ENCODE peak calls at places on chromosomes 16 and 17, in five cellular contexts. K is thoracic aorta; V is central memory CD4-positive, alpha-beta T cell; O is AG09309; A is HTR-8/SVneo. G is an unnamed sample.

GRCh38 chr17:4722678-4723240 is 8.5 kb upstream of the MED11 start:
- DNase-seq in K (no peak), V (no peak), O (no peak), A (no peak), G (no peak)

GRCh38 chr16:24988593-24989338 is 26.4 kb downstream of the ARHGAP17 start:
- DNase-seq in K (no peak), V (no peak), O (no peak), A (no peak), G (no peak)

GRCh38 chr16:9054460-9054859 is 37.0 kb upstream of the HAPSTR1 start:
- DNase-seq in K (no peak), V (no peak), O (no peak), A (no peak), G (no peak)

GRCh38 chr17:50458290-50458689 is 10.4 kb downstream of the CHAD start:
- DNase-seq in K (no peak), V (no peak), O (no peak), A (no peak), G (no peak)

GRCh38 chr17:63171428-63172205 is 205.6 kb downstream of the TANC2 start:
- DNase-seq in K (no peak), V (no peak), O (no peak), A (no peak), G (no peak)

GRCh38 chr16:12613992-12614661 is 189.6 kb downstream of the CPPED1 start:
- DNase-seq in K (no peak), V (no peak), O (no peak), A (no peak), G (no peak)

GRCh38 chr16:49833055-49833454 is 22.9 kb downstream of the ZNF423 start:
- DNase-seq in K (no peak), V (no peak), O (no peak), A (no peak), G (no peak)

GRCh38 chr16:56667581-56668571 is at the start of gene MT1G:
- DNase-seq in K (no peak), V (no peak), O (no peak), A (no peak), G (peak; percentile 73)

GRCh38 chr17:49213803-49214202 is 3.3 kb downstream of the ABI3 start:
- DNase-seq in K (no peak), V (no peak), O (no peak), A (no peak), G (no peak)

GRCh38 chr16:4372578-4373355 is 1.1 kb downstream of the VASN start:
- DNase-seq in K (no peak), V (no peak), O (no peak), A (peak; percentile 77), G (peak; percentile 79)

GRCh38 chr17:35748323-35748960 is 4.6 kb downstream of the GAS2L2 start:
- DNase-seq in K (no peak), V (no peak), O (no peak), A (no peak), G (no peak)